ENCODE peak calls at places on chromosomes 4 and X, in five cellular contexts. E is HepG2, M is HEK293T, U is WTC11, R is K562. S is an unnamed sample.
A peak's percentile ranks its signal among the peaks of the same experiment; 100 is the strongest.

GRCh38 chrX:70132877-70133302 is 357 bp upstream of the IGBP1 start:
- DNase-seq in R (no peak), M (no peak), E (no peak), U (no peak), S (no peak)

GRCh38 chrX:78514852-78515251 is 144.3 kb downstream of the RTL3 start:
- DNase-seq in M (no peak), R (no peak), E (no peak), U (peak; percentile 67), S (no peak)

GRCh38 chr4:55611358-55612059 is 19.5 kb upstream of the PDCL2 start:
- DNase-seq in M (no peak), E (no peak), R (no peak), U (no peak), S (no peak)

GRCh38 chrX:71256051-71256450 is 2.1 kb upstream of the ZMYM3 start:
- DNase-seq in M (no peak), R (no peak), E (no peak), U (no peak), S (no peak)

GRCh38 chr4:121728066-121728465 is 31.3 kb upstream of the ANXA5 start:
- DNase-seq in U (no peak), M (no peak), R (no peak), E (peak; percentile 7), S (no peak)

GRCh38 chrX:105221374-105221773 is 880 bp upstream of the TEX13A start:
- DNase-seq in U (no peak), E (no peak), M (no peak), R (no peak), S (no peak)

GRCh38 chr4:73257995-73258667 is 467 bp downstream of the ANKRD17 start:
- DNase-seq in U (no peak), R (peak; percentile 58), M (peak; percentile 31), E (peak; percentile 53), S (no peak)

GRCh38 chrX:124497386-124497785 is 151.0 kb downstream of the SH2D1A start:
- DNase-seq in R (no peak), U (no peak), M (no peak), E (no peak), S (no peak)

GRCh38 chr4:172648471-172648870 is 520.1 kb upstream of the GALNT7 start:
- DNase-seq in E (no peak), U (no peak), M (no peak), R (no peak), S (no peak)

GRCh38 chrX:119266364-119266995 is 30.4 kb downstream of the PGRMC1 start:
- DNase-seq in M (peak; percentile 65), E (peak; percentile 0), R (peak; percentile 27), U (peak; percentile 10), S (peak; percentile 6)
- TF ChIP-seq SP1 in M (no peak), E (no peak), R (no peak), U (no peak), S (no peak)

GRCh38 chr4:68361146-68361589 is 11.3 kb upstream of the YTHDC1 start:
- DNase-seq in E (peak; percentile 76), U (no peak), M (no peak), R (no peak), S (no peak)
- TF ChIP-seq SP1 in E (no peak), U (no peak), M (no peak), R (no peak), S (no peak)

DNA sequence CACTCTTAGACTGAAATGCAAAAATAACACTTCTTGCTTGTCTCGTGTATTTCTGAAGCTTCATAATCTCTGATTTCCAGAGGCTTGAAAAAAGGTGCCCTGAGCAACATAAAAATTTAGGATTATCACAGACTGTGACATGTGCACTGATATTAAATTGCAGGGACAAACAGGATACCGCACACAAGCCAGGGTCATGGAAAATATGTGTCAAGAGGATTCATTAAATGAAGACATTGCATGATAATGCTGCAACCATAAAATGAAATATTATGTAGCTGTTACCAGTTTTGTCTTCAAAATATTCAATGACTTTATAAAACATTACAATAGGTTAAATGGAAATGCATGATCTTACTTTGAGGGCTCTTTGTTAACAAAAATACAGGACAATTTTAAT is 328.0 kb downstream of the KCTD8 start:
- DNase-seq in U (no peak), E (no peak), R (no peak), M (no peak), S (no peak)
- TF ChIP-seq SP1 in U (no peak), E (no peak), R (no peak), M (no peak), S (no peak)

DNA sequence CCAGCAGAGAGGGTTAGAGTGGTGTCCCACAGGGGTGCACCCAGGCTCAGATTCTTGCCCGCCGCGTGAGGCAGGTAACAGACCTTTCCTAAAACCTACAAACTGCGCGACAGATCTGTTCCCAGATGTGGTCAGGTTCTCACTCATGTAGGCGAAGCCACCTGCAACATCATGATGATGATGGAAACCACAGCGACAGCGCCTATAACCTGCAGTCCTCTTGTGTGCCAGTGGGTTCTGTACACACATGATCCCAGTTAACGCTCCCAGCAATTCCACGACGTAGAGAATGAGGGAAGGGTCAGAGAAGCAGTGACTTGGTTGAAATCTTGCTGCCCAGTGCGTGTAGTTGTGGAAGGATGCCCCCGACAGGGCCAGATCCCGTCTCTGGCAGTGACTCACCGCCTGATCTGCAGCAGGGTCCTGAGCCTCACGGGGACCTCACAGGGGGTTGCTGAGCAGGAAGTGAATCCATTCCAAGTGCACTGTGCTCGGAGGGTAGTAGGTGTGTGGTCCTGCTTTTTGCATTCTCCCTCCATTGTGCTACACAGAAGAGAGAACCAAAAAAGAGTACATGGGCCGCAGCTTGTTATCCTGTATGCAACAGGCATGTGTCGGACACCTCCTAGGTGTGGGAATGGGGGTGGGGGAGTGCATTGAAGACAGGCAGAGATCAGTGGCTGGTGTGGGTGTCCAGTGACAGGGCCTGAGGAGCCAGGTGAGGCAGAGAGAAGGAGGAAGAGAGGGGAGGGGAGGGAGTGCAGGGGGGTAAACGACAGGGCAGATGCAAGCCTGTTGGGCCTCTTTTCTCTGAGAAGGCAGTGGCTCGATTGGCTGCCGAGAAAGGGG is 66.6 kb downstream of the MTMR1 start:
- DNase-seq in R (no peak), E (no peak), U (no peak), M (no peak), S (no peak)
- TF ChIP-seq SP1 in R (no peak), E (no peak), U (no peak), M (no peak), S (no peak)

GRCh38 chr4:1012031-1012739 is 759 bp downstream of the FGFRL1 start:
- DNase-seq in M (no peak), E (peak; percentile 51), R (peak; percentile 78), U (peak; percentile 45), S (no peak)
- TF ChIP-seq SP1 in M (no peak), E (no peak), R (no peak), U (peak; percentile 29), S (no peak)

GRCh38 chr4:125283702-125284279 is 31.0 kb upstream of the FAT4 start:
- DNase-seq in R (peak; percentile 5), E (peak; percentile 4), U (no peak), M (no peak), S (peak; percentile 18)
- TF ChIP-seq SP1 in R (no peak), E (no peak), U (no peak), M (no peak), S (no peak)

GRCh38 chrX:80334583-80334982 is 85.7 kb upstream of the TENT5D start:
- DNase-seq in E (no peak), R (no peak), M (no peak), U (no peak), S (no peak)

GRCh38 chrX:80331285-80331684 is 89.0 kb upstream of the TENT5D start:
- DNase-seq in U (no peak), R (no peak), E (no peak), M (no peak), S (no peak)

DNA sequence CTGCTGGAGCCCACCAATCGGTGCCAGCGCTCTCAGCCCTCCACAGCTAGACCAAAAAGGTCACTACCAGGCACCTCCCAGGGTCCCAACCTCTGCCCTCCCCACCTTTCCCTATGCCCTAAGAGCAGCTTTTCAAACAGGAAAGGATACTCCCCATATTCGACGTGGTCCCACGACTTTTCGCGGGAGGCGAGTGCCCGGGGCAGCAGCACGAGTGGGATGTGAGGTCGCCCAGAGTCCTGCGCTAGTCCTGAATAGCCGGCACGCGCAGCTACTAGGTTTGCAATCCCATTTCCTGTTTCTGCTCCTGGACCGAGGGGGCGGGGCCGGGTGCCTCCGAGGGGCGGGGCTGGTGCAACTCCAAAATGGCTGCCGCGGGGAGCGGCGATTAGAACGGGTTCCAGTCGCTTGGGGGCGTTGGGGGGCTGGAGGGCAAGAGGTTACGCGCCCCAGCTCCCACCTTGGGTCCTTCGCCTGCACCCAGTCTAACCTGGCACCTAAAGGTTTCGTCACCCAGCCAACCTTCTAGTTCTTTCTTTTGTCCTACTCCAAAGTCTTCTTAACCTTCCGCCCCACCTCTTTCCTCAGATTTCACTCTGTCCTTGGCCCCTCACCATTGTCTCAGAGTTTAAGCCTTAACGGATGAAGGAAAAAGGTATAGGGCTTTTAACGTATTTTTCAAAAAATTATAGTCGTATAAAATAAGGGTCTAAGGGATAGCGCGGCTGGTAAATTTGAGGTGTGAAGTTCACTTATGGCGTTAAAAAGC is 85.0 kb upstream of the TENT5D start:
- DNase-seq in R (peak; percentile 4), U (peak; percentile 84), E (no peak), M (peak; percentile 4), S (no peak)
- TF ChIP-seq SP1 in R (no peak), U (peak; percentile 49), E (no peak), M (no peak), S (no peak)

S was measured in HCT116.